ENCODE peak calls at places on chromosome 11, in ten cellular contexts. One of them, this sample, is unnamed.

GRCh38 chr11:107203656-107204055 is 185.4 kb upstream of the GUCY1A2 start:
- DNase-seq in esophagus muscularis mucosa: no peak
- DNase-seq in H1: no peak
- DNase-seq in HL-60: peak; percentile 17
- DNase-seq in HCT116: no peak
- DNase-seq in SK-N-SH: no peak
- DNase-seq in stomach: no peak
- DNase-seq in breast epithelium: no peak
- DNase-seq in K562: no peak
- DNase-seq in suprapubic skin: no peak
- DNase-seq in this sample: no peak

GRCh38 chr11:19241260-19242183 is 777 bp upstream of the E2F8 start:
- DNase-seq in HCT116: no peak
- DNase-seq in SK-N-SH: peak; percentile 89
- DNase-seq in HL-60: no peak
- DNase-seq in stomach: no peak
- DNase-seq in breast epithelium: no peak
- DNase-seq in esophagus muscularis mucosa: no peak
- DNase-seq in K562: peak; percentile 85
- DNase-seq in H1: no peak
- DNase-seq in suprapubic skin: peak; percentile 75
- DNase-seq in this sample: no peak

GRCh38 chr11:7605544-7605943 is 67.8 kb downstream of the CYB5R2 start:
- DNase-seq in HCT116: peak; percentile 47
- DNase-seq in stomach: peak; percentile 48
- DNase-seq in esophagus muscularis mucosa: no peak
- DNase-seq in SK-N-SH: no peak
- DNase-seq in K562: no peak
- DNase-seq in breast epithelium: no peak
- DNase-seq in HL-60: no peak
- DNase-seq in H1: no peak
- DNase-seq in suprapubic skin: no peak
- DNase-seq in this sample: no peak

GRCh38 chr11:3671334-3672254 is at the start of gene CHRNA10:
- DNase-seq in esophagus muscularis mucosa: no peak
- DNase-seq in HCT116: no peak
- DNase-seq in suprapubic skin: no peak
- DNase-seq in SK-N-SH: no peak
- DNase-seq in HL-60: no peak
- DNase-seq in stomach: no peak
- DNase-seq in breast epithelium: no peak
- DNase-seq in K562: no peak
- DNase-seq in H1: no peak
- DNase-seq in this sample: no peak

GRCh38 chr11:19239039-19239438 is 1.7 kb downstream of the E2F8 start:
- DNase-seq in HCT116: no peak
- DNase-seq in esophagus muscularis mucosa: peak; percentile 0
- DNase-seq in HL-60: no peak
- DNase-seq in suprapubic skin: no peak
- DNase-seq in K562: no peak
- DNase-seq in stomach: no peak
- DNase-seq in breast epithelium: no peak
- DNase-seq in SK-N-SH: no peak
- DNase-seq in H1: no peak
- DNase-seq in this sample: no peak

GRCh38 chr11:36510567-36511020 is 522 bp upstream of the TRAF6 start:
- DNase-seq in breast epithelium: no peak
- DNase-seq in HCT116: no peak
- DNase-seq in suprapubic skin: no peak
- DNase-seq in H1: no peak
- DNase-seq in K562: no peak
- DNase-seq in esophagus muscularis mucosa: no peak
- DNase-seq in HL-60: no peak
- DNase-seq in stomach: no peak
- DNase-seq in SK-N-SH: no peak
- DNase-seq in this sample: no peak

GRCh38 chr11:119093951-119094815 is 7.5 kb downstream of the DPAGT1 start:
- DNase-seq in HL-60: no peak
- DNase-seq in stomach: peak; percentile 37
- DNase-seq in esophagus muscularis mucosa: no peak
- DNase-seq in K562: peak; percentile 6
- DNase-seq in suprapubic skin: no peak
- DNase-seq in SK-N-SH: peak; percentile 40
- DNase-seq in breast epithelium: peak; percentile 33
- DNase-seq in HCT116: no peak
- DNase-seq in H1: no peak
- DNase-seq in this sample: no peak

GRCh38 chr11:23405350-23405937 is 545.2 kb upstream of the CCDC179 start:
- DNase-seq in HL-60: no peak
- DNase-seq in esophagus muscularis mucosa: no peak
- DNase-seq in stomach: no peak
- DNase-seq in H1: no peak
- DNase-seq in HCT116: no peak
- DNase-seq in breast epithelium: no peak
- DNase-seq in suprapubic skin: no peak
- DNase-seq in SK-N-SH: no peak
- DNase-seq in K562: no peak
- DNase-seq in this sample: no peak

GRCh38 chr11:12235945-12236743 is 125.8 kb downstream of the MICAL2 start:
- DNase-seq in H1: no peak
- DNase-seq in suprapubic skin: no peak
- DNase-seq in esophagus muscularis mucosa: no peak
- DNase-seq in breast epithelium: peak; percentile 78
- DNase-seq in K562: peak; percentile 59
- DNase-seq in stomach: peak; percentile 44
- DNase-seq in HCT116: peak; percentile 32
- DNase-seq in HL-60: no peak
- DNase-seq in SK-N-SH: peak; percentile 55
- DNase-seq in this sample: no peak

DNA sequence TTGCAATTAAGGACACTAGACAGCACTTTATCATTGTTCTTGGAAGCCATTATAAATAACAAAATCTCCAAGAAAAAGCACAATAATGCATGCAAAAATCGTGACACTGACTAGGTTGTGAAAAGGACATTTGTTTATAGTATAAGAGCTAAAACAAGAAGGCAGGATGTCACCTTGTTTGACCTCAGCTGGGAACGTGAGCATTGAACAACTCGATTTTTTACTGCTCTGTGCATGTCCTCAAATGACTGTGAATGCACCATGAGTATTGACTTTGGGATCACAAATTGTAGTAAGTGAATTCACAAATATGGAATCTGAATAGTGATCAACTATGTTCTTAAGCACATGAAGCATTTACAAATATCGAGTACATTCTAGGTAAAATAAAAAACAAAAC is 35.3 kb upstream of the ARHGAP20 start:
- DNase-seq in stomach: no peak
- DNase-seq in breast epithelium: no peak
- DNase-seq in H1: no peak
- DNase-seq in K562: no peak
- DNase-seq in HCT116: no peak
- DNase-seq in suprapubic skin: no peak
- DNase-seq in SK-N-SH: no peak
- DNase-seq in HL-60: no peak
- DNase-seq in esophagus muscularis mucosa: no peak
- DNase-seq in this sample: no peak
- H3K27ac ChIP-seq in stomach: no peak overlapping the region
- H3K27ac ChIP-seq in breast epithelium: no peak overlapping the region
- H3K27ac ChIP-seq in H1: no peak overlapping the region
- H3K27ac ChIP-seq in K562: no peak overlapping the region
- H3K27ac ChIP-seq in HCT116: no peak overlapping the region
- H3K27ac ChIP-seq in suprapubic skin: no peak overlapping the region
- H3K27ac ChIP-seq in SK-N-SH: no peak overlapping the region
- H3K27ac ChIP-seq in HL-60: no peak overlapping the region
- H3K27ac ChIP-seq in esophagus muscularis mucosa: no peak overlapping the region
- H3K27ac ChIP-seq in this sample: no peak overlapping the region

DNA sequence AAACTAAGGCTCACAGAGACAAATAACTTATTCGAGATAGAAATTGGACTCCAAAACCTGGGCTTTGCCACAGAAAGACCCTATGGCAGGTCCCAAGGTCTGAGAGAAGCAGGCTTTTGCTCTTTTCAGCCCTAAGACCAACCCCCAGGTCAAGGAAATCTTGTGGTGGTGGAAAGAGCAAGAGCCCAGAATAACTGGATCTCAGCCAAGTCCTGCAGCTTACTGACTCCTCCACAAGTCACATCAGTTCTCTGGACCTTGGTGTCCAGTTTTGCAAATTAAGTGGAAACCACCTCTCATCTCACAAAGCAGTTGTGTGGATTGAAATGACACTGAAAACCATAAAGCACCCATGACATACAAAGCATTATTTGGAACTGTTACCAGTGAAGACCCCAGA is 122.2 kb downstream of the C11orf58 start:
- DNase-seq in HL-60: no peak
- DNase-seq in HCT116: no peak
- DNase-seq in breast epithelium: no peak
- DNase-seq in esophagus muscularis mucosa: no peak
- DNase-seq in H1: no peak
- DNase-seq in stomach: no peak
- DNase-seq in K562: peak; percentile 46
- DNase-seq in SK-N-SH: no peak
- DNase-seq in suprapubic skin: no peak
- DNase-seq in this sample: no peak
- H3K4me3 ChIP-seq in HL-60: no peak overlapping the region
- H3K4me3 ChIP-seq in HCT116: no peak overlapping the region
- H3K4me3 ChIP-seq in breast epithelium: no peak overlapping the region
- H3K4me3 ChIP-seq in esophagus muscularis mucosa: no peak overlapping the region
- H3K4me3 ChIP-seq in H1: no peak overlapping the region
- H3K4me3 ChIP-seq in stomach: no peak overlapping the region
- H3K4me3 ChIP-seq in K562: no peak overlapping the region
- H3K4me3 ChIP-seq in SK-N-SH: no peak overlapping the region
- H3K4me3 ChIP-seq in suprapubic skin: no peak overlapping the region
- H3K4me3 ChIP-seq in this sample: no peak overlapping the region

GRCh38 chr11:33931032-33931431 is 39.2 kb upstream of the LMO2 start:
- DNase-seq in HCT116: no peak
- DNase-seq in SK-N-SH: no peak
- DNase-seq in K562: no peak
- DNase-seq in breast epithelium: peak; percentile 37
- DNase-seq in stomach: no peak
- DNase-seq in H1: no peak
- DNase-seq in HL-60: no peak
- DNase-seq in esophagus muscularis mucosa: no peak
- DNase-seq in suprapubic skin: no peak
- DNase-seq in this sample: no peak

GRCh38 chr11:33933607-33934006 is 41.7 kb upstream of the LMO2 start:
- DNase-seq in HL-60: no peak
- DNase-seq in stomach: no peak
- DNase-seq in suprapubic skin: no peak
- DNase-seq in K562: no peak
- DNase-seq in H1: no peak
- DNase-seq in SK-N-SH: no peak
- DNase-seq in HCT116: no peak
- DNase-seq in esophagus muscularis mucosa: no peak
- DNase-seq in breast epithelium: no peak
- DNase-seq in this sample: no peak

GRCh38 chr11:33928564-33928963 is 36.7 kb upstream of the LMO2 start:
- DNase-seq in esophagus muscularis mucosa: no peak
- DNase-seq in HL-60: no peak
- DNase-seq in SK-N-SH: no peak
- DNase-seq in H1: no peak
- DNase-seq in stomach: no peak
- DNase-seq in K562: no peak
- DNase-seq in HCT116: no peak
- DNase-seq in breast epithelium: no peak
- DNase-seq in suprapubic skin: no peak
- DNase-seq in this sample: no peak

GRCh38 chr11:33932721-33933120 is 40.8 kb upstream of the LMO2 start:
- DNase-seq in H1: no peak
- DNase-seq in SK-N-SH: no peak
- DNase-seq in K562: peak; percentile 35
- DNase-seq in HL-60: no peak
- DNase-seq in suprapubic skin: no peak
- DNase-seq in stomach: no peak
- DNase-seq in esophagus muscularis mucosa: no peak
- DNase-seq in HCT116: no peak
- DNase-seq in breast epithelium: no peak
- DNase-seq in this sample: no peak

DNA sequence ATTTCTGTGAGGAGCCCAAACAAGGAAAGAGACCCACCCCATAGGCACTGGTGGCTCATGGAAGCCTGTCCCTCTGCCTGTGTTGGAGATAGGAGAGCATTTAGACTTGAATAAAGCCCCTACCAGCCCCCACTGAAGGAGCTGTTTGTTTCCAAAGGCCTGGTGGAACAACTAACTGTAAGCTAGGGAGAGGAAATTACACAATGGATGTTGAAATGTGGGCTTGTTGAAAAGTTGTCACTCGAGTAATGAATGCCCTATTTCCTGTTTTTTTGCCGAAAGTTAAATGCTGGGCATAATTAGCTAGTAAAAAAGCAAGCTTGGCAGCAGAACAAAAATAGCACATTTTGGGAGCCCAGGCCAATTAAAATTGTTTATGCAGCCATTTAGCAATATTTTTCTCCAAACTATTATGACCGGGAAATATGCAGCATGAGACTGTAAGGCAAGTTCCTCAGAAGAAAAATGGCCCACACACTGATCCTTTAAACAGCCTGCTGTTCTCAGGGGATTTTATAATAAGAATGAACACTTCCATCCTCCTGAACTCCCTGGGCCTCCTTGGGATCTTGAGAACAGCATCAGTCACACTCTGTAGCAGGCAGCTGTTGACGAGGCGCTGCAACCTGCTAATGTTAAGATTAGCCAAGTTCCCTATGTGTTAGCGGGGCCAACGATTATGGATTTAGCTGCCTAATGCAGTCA is 38.6 kb upstream of the LMO2 start:
- DNase-seq in HL-60: peak; percentile 84
- DNase-seq in breast epithelium: peak; percentile 44
- DNase-seq in esophagus muscularis mucosa: no peak
- DNase-seq in suprapubic skin: no peak
- DNase-seq in H1: no peak
- DNase-seq in K562: no peak
- DNase-seq in HCT116: no peak
- DNase-seq in stomach: no peak
- DNase-seq in SK-N-SH: no peak
- DNase-seq in this sample: no peak
- TF ChIP-seq POLR2AphosphoS5 in HL-60: peak; percentile 87
- TF ChIP-seq POLR2AphosphoS5 in breast epithelium: no peak
- TF ChIP-seq POLR2AphosphoS5 in esophagus muscularis mucosa: peak; percentile 7
- TF ChIP-seq POLR2AphosphoS5 in suprapubic skin: no peak
- TF ChIP-seq POLR2AphosphoS5 in H1: no peak
- TF ChIP-seq POLR2AphosphoS5 in K562: no peak
- TF ChIP-seq POLR2AphosphoS5 in HCT116: no peak
- TF ChIP-seq POLR2AphosphoS5 in stomach: peak; percentile 25
- TF ChIP-seq POLR2AphosphoS5 in SK-N-SH: no peak
- TF ChIP-seq POLR2AphosphoS5 in this sample: peak; percentile 88

DNA sequence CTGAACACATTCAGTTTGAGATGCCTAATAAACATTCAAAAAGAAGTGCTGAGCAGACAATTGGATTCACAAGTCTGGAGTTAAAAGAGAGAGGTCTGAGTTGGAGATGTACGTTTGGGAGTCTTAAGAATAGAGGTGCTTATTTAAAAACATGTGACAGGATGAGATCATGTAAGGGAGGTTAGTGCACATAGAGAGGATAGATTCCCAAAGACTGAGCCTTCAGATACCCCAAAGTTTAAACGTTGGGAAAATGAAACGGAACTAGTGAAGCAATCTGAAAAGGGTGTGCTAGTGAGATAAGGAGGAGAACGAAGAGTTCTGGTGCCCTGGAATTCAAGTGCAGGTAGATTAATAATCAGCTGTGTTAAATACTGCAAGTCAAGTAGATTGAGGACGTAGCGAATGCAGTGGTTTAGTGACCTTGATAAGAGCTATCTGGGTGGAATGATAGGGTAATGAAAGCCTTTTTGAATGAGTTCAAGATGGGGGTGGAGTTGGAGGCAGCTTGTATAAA is 63.7 kb downstream of the HIPK3 start:
- DNase-seq in H1: no peak
- DNase-seq in K562: peak; percentile 32
- DNase-seq in SK-N-SH: no peak
- DNase-seq in HCT116: no peak
- DNase-seq in esophagus muscularis mucosa: no peak
- DNase-seq in suprapubic skin: no peak
- DNase-seq in stomach: no peak
- DNase-seq in breast epithelium: no peak
- DNase-seq in HL-60: no peak
- DNase-seq in this sample: no peak
- H3K27ac ChIP-seq in H1: no peak overlapping the region
- H3K27ac ChIP-seq in K562: no peak overlapping the region
- H3K27ac ChIP-seq in SK-N-SH: no peak overlapping the region
- H3K27ac ChIP-seq in HCT116: no peak overlapping the region
- H3K27ac ChIP-seq in esophagus muscularis mucosa: no peak overlapping the region
- H3K27ac ChIP-seq in suprapubic skin: no peak overlapping the region
- H3K27ac ChIP-seq in stomach: peak overlapping the region; percentile 40
- H3K27ac ChIP-seq in breast epithelium: no peak overlapping the region
- H3K27ac ChIP-seq in HL-60: no peak overlapping the region
- H3K27ac ChIP-seq in this sample: no peak overlapping the region